ENCODE peak calls at places on chromosomes 6 and 20, in four cellular contexts. One of them, this sample, is unnamed.

GRCh38 chr6:55957961-55958422 is 82.6 kb upstream of the BMP5 start:
- DNase-seq in K562: no peak
- DNase-seq in HepG2: no peak
- DNase-seq in H1: no peak
- DNase-seq in this sample: no peak

GRCh38 chr20:57695012-57695411 is 14.8 kb downstream of the PMEPA1 start:
- DNase-seq in K562: no peak
- DNase-seq in HepG2: no peak
- DNase-seq in H1: no peak
- DNase-seq in this sample: no peak

GRCh38 chr20:53834044-53834442 is 236.4 kb downstream of the BCAS1 start:
- DNase-seq in K562: no peak
- DNase-seq in HepG2: no peak
- DNase-seq in H1: no peak
- DNase-seq in this sample: no peak

GRCh38 chr6:33082702-33083101 is 6.9 kb downstream of the HLA-DPB1 start:
- DNase-seq in K562: peak
- DNase-seq in HepG2: peak
- DNase-seq in H1: peak
- DNase-seq in this sample: no peak

GRCh38 chr6:149176971-149177667 is 140.4 kb upstream of the TAB2 start:
- DNase-seq in K562: no peak
- DNase-seq in HepG2: peak
- DNase-seq in H1: no peak
- DNase-seq in this sample: no peak

GRCh38 chr20:44271915-44272663 is 25.0 kb downstream of the GDAP1L1 start:
- DNase-seq in K562: peak
- DNase-seq in HepG2: no peak
- DNase-seq in H1: peak
- DNase-seq in this sample: no peak

GRCh38 chr6:28710466-28711191 is 184.9 kb downstream of the GPX5 start:
- DNase-seq in K562: peak
- DNase-seq in HepG2: peak
- DNase-seq in H1: peak
- DNase-seq in this sample: no peak

GRCh38 chr6:39804666-39805065 is 12.5 kb downstream of the DAAM2 start:
- DNase-seq in K562: no peak
- DNase-seq in HepG2: no peak
- DNase-seq in H1: no peak
- DNase-seq in this sample: no peak

GRCh38 chr6:53361549-53362031 is 12.8 kb upstream of the ELOVL5 start:
- DNase-seq in K562: peak
- DNase-seq in HepG2: no peak
- DNase-seq in H1: no peak
- DNase-seq in this sample: peak

GRCh38 chr6:90477366-90477765 is 109.5 kb downstream of the MAP3K7 start:
- DNase-seq in K562: no peak
- DNase-seq in HepG2: no peak
- DNase-seq in H1: no peak
- DNase-seq in this sample: no peak

GRCh38 chr6:28982476-28983266 is 22.4 kb downstream of the ZNF311 start:
- DNase-seq in K562: peak
- DNase-seq in HepG2: peak
- DNase-seq in H1: no peak
- DNase-seq in this sample: peak

GRCh38 chr6:1665214-1665613 is 55.5 kb downstream of the FOXC1 start:
- DNase-seq in K562: no peak
- DNase-seq in HepG2: no peak
- DNase-seq in H1: no peak
- DNase-seq in this sample: peak

GRCh38 chr6:101266063-101266462 is 127.4 kb upstream of the GRIK2 start:
- DNase-seq in K562: no peak
- DNase-seq in HepG2: no peak
- DNase-seq in H1: no peak
- DNase-seq in this sample: no peak

GRCh38 chr6:131931063-131931745 is 20.0 kb downstream of the CCN2 start:
- DNase-seq in K562: no peak
- DNase-seq in HepG2: no peak
- DNase-seq in H1: no peak
- DNase-seq in this sample: no peak

GRCh38 chr20:9689041-9689440 is 149.8 kb downstream of the PAK5 start:
- DNase-seq in K562: no peak
- DNase-seq in HepG2: no peak
- DNase-seq in H1: no peak
- DNase-seq in this sample: no peak

GRCh38 chr6:134245691-134246090 is 72.2 kb downstream of the SGK1 start:
- DNase-seq in K562: no peak
- DNase-seq in HepG2: no peak
- DNase-seq in H1: no peak
- DNase-seq in this sample: no peak

GRCh38 chr6:11785953-11786579 is 7.5 kb upstream of the ADTRP start:
- DNase-seq in K562: peak
- DNase-seq in HepG2: no peak
- DNase-seq in H1: no peak
- DNase-seq in this sample: peak

GRCh38 chr20:57427239-57428127 is 36.3 kb downstream of the RBM38 start:
- DNase-seq in K562: no peak
- DNase-seq in HepG2: no peak
- DNase-seq in H1: no peak
- DNase-seq in this sample: no peak

GRCh38 chr20:6121504-6121903 is 1.3 kb downstream of the FERMT1 start:
- DNase-seq in K562: no peak
- DNase-seq in HepG2: no peak
- DNase-seq in H1: no peak
- DNase-seq in this sample: no peak
- TF ChIP-seq CBX5 in K562: no peak
- TF ChIP-seq CBX5 in HepG2: no peak
- TF ChIP-seq CBX5 in H1: no peak
- TF ChIP-seq CBX5 in this sample: no peak

DNA sequence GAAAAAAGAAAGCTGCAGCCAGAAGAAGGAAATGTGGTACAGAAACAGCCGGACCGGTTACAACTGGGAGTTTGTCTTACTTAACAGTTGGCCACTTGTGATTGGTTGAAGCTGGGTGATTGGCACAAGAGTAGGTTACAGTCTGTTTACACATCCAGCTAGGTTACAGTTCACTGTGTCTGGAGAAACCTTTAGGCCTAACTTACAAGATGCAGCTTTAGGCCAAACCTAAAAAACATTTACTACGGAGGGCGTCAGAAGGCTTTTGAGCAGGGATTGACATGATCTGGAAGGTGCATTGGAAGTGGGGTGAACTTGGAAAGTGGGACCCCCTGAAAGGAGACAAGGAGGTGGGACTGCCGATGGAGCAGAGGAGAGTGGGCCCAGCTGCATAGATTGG is 122.3 kb downstream of the BANF2 start:
- DNase-seq in K562: no peak
- DNase-seq in HepG2: peak
- DNase-seq in H1: no peak
- DNase-seq in this sample: no peak
- TF ChIP-seq SP1 in K562: no peak
- TF ChIP-seq SP1 in HepG2: no peak
- TF ChIP-seq SP1 in H1: no peak
- TF ChIP-seq SP1 in this sample: no peak

DNA sequence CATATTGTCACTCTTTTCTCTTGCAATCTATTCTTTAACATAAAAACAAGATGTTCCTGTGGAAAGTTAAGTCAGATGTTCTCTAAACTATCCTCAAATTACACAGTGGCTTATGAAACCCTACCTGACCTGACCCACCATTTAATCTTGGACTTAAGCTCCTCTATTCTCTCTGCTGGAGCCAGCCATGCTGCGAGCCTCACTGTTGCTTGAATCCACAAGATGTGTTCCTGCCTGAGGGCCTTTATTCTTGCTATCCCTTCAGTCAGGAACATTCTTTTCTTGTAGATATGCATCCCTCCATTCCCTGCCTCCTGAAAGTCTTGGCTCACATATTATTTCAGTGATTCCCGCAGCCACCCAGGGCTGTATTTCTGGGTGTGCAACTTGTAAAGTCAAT is 283.2 kb downstream of the EPHA7 start:
- DNase-seq in K562: no peak
- DNase-seq in HepG2: no peak
- DNase-seq in H1: no peak
- DNase-seq in this sample: no peak
- TF ChIP-seq CBX5 in K562: no peak
- TF ChIP-seq CBX5 in HepG2: no peak
- TF ChIP-seq CBX5 in H1: no peak
- TF ChIP-seq CBX5 in this sample: no peak

DNA sequence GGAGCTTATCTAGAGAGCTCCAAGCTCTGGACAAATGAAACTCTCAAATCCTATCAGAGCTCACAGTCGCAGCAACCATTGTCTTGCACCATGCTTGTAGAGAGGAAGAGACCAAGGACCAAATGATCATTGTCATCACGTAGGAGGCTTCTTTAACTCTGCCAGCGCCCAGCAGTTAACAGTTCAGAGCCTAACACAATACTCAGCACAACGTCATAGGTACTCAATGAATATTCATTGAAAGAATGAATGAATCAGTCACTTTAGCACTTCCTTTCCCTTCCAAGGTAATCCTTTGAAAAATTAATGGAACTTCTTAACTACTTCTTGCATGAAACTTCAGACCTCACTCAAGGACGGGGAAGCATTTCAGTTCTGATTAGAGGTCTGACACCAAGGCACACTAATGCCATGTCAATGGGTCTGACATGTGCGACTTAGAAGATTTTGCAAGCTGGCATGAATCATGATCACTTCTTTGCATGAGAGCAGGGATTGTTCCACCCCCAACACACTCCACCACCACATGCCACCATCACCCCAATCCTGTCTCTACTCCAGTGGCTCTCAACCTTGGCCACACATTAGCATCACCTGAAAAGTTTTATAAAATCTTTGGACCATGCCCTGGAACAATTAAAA is 45.1 kb downstream of the KHDC1L start:
- DNase-seq in K562: no peak
- DNase-seq in HepG2: no peak
- DNase-seq in H1: no peak
- DNase-seq in this sample: no peak
- TF ChIP-seq SP1 in K562: no peak
- TF ChIP-seq SP1 in HepG2: no peak
- TF ChIP-seq SP1 in H1: no peak
- TF ChIP-seq SP1 in this sample: no peak

DNA sequence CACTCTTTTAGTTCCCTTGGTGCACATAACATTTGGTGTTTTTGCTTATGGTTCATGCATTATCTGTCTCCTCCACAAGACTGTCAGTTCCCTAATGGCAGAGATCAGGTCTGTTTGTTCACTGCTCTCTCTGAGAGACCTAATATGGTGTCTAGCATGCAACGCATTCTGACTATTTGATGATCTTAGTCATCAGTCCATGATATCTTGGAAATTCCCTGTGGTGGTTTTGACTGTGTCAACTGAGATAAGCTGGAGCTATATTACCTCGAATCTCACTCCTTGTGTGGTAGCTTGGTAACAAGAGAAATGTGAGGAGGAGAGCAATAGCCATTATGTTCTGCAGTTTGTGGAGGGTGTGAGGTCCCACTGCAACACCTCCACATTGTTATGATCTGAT is 229.8 kb downstream of the FRK start:
- DNase-seq in K562: peak
- DNase-seq in HepG2: no peak
- DNase-seq in H1: no peak
- DNase-seq in this sample: no peak
- TF ChIP-seq CBX5 in K562: no peak
- TF ChIP-seq CBX5 in HepG2: no peak
- TF ChIP-seq CBX5 in H1: no peak
- TF ChIP-seq CBX5 in this sample: no peak

DNA sequence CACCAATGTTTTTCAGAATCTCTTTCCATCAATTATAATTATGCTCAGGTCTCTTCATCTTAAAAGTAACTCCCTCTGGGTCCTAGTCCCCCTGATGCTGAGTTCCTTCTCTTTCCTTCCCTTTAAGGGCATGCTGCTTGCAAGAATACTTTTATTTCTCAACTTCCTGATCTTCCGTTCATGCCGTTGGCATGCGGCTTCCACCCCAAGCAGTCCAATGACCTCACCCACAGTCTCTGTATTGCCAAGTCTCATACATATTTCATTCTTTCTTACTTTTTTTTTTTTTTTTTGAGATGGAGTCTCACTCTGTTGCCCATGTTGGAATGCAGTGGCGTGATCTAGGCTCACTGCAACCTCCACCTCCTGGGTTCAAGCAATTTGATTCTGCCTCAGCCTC is 83.5 kb downstream of the NDUFAF5 start:
- DNase-seq in K562: no peak
- DNase-seq in HepG2: no peak
- DNase-seq in H1: no peak
- DNase-seq in this sample: no peak
- TF ChIP-seq SP1 in K562: no peak
- TF ChIP-seq SP1 in HepG2: no peak
- TF ChIP-seq SP1 in H1: no peak
- TF ChIP-seq SP1 in this sample: no peak

DNA sequence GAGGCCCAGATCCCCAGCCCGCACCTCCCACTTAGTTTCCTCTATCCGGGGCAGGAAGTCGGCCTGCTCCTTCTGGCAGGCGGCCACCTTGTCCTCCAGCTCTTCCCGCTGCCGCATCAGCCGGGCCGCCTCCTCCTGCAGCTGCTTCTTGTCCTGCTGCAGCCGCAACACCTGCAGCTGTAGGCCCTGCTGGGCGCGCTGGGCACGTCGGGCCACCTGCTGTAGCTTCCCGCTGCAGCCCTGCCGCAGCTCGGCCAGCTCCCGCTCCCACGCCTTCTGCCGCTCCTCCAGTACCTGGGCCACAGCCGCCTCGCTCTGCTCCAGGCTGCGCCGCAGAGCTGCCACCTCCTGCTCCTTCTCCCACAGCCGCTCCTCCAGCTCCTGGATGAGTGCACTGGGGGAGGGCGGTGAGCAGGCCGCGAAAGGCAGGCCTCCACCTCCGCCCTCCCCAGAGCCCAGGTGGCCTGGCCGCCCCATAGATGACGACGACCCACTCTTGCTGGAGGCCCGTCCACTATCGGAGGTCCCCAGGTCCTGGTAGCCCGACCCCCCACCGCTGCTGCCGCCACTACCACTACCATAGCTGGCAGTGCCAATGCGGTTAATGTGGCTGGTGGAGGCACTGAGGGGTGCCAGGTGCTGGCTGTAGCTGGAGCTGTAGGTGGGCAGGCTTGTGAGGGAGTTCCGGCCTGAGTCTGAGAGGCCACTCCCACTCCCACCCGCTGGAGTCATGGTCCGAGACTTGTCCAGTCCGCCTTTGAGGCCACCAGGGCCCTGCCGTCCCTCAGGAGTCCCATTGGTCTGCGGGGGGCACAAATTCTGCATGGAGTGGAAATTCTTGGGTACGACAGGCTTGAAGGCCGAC is 6.0 kb upstream of the FASTKD5 start:
- DNase-seq in K562: no peak
- DNase-seq in HepG2: no peak
- DNase-seq in H1: no peak
- DNase-seq in this sample: no peak
- TF ChIP-seq CBX5 in K562: no peak
- TF ChIP-seq CBX5 in HepG2: no peak
- TF ChIP-seq CBX5 in H1: no peak
- TF ChIP-seq CBX5 in this sample: no peak

DNA sequence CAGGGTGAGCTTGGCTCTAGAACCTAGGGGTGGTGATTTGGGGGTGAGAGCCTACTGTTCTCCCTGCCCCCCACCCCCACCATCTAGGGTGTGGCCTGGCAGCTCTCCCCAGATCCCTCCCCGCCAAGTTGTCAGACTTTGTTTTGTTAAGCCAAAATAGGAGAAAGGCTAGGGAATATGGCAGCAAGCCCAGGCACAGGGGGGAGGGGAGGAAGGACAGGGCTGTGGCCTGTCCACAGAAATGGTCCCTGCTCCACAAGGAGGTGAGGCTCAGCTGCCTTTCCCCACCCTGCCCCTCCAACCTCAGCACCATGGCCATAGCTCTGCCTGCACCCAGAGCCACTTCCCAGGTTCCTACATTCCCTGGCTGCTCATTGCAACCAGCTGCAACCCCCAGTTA is 17.2 kb downstream of the SCUBE3 start:
- DNase-seq in K562: no peak
- DNase-seq in HepG2: no peak
- DNase-seq in H1: no peak
- DNase-seq in this sample: no peak
- TF ChIP-seq SP1 in K562: no peak
- TF ChIP-seq SP1 in HepG2: no peak
- TF ChIP-seq SP1 in H1: no peak
- TF ChIP-seq SP1 in this sample: no peak

This sample was measured in GM12878.